ENCODE peak calls at places on chromosomes 2 and 18, in four cellular contexts. One of them, this sample, is unnamed.

GRCh38 chr2:112541315-112542122 is 746 bp upstream of the POLR1B start:
- DNase-seq in adrenal gland: peak
- DNase-seq in fibroblast of mammary gland: no peak
- DNase-seq in tibial nerve: no peak
- DNase-seq in this sample: peak

GRCh38 chr2:96907405-96908041 is 37.6 kb upstream of the SEMA4C start:
- DNase-seq in adrenal gland: peak
- DNase-seq in fibroblast of mammary gland: peak
- DNase-seq in tibial nerve: peak
- DNase-seq in this sample: peak

GRCh38 chr2:105249181-105249580 is 7.6 kb downstream of the GPR45 start:
- DNase-seq in adrenal gland: no peak
- DNase-seq in fibroblast of mammary gland: no peak
- DNase-seq in tibial nerve: no peak
- DNase-seq in this sample: peak

GRCh38 chr2:108492364-108492763 is 41.9 kb upstream of the LIMS1 start:
- DNase-seq in adrenal gland: peak
- DNase-seq in fibroblast of mammary gland: peak
- DNase-seq in tibial nerve: no peak
- DNase-seq in this sample: peak

GRCh38 chr2:48471048-48471474 is 58.9 kb upstream of the STON1 start:
- DNase-seq in adrenal gland: peak
- DNase-seq in fibroblast of mammary gland: peak
- DNase-seq in tibial nerve: peak
- DNase-seq in this sample: peak

GRCh38 chr2:113173563-113174368 is at the start of gene PSD4:
- DNase-seq in adrenal gland: peak
- DNase-seq in fibroblast of mammary gland: no peak
- DNase-seq in tibial nerve: no peak
- DNase-seq in this sample: no peak

GRCh38 chr18:57043241-57043640 is 103.6 kb upstream of the BOD1L2 start:
- DNase-seq in adrenal gland: no peak
- DNase-seq in fibroblast of mammary gland: no peak
- DNase-seq in tibial nerve: no peak
- DNase-seq in this sample: no peak

GRCh38 chr2:120323807-120324399 is 22.0 kb upstream of the INHBB start:
- DNase-seq in adrenal gland: no peak
- DNase-seq in fibroblast of mammary gland: no peak
- DNase-seq in tibial nerve: no peak
- DNase-seq in this sample: no peak

GRCh38 chr2:134120718-134121630 is 132.9 kb upstream of the MGAT5 start:
- DNase-seq in adrenal gland: peak
- DNase-seq in fibroblast of mammary gland: peak
- DNase-seq in tibial nerve: peak
- DNase-seq in this sample: peak

GRCh38 chr18:58593930-58594329 is 35.0 kb downstream of the ALPK2 start:
- DNase-seq in adrenal gland: no peak
- DNase-seq in fibroblast of mammary gland: peak
- DNase-seq in tibial nerve: no peak
- DNase-seq in this sample: peak

GRCh38 chr2:6865346-6866238 is at the start of gene CMPK2:
- DNase-seq in adrenal gland: peak
- DNase-seq in fibroblast of mammary gland: peak
- DNase-seq in tibial nerve: no peak
- DNase-seq in this sample: peak

GRCh38 chr2:175576875-175577274 is 395.4 kb upstream of the ATP5MC3 start:
- DNase-seq in adrenal gland: no peak
- DNase-seq in fibroblast of mammary gland: no peak
- DNase-seq in tibial nerve: no peak
- DNase-seq in this sample: no peak

GRCh38 chr2:239186958-239187357 is 213.9 kb downstream of the HDAC4 start:
- DNase-seq in adrenal gland: peak
- DNase-seq in fibroblast of mammary gland: no peak
- DNase-seq in tibial nerve: no peak
- DNase-seq in this sample: no peak

GRCh38 chr18:47108373-47108772 is 41.9 kb downstream of the HDHD2 start:
- DNase-seq in adrenal gland: no peak
- DNase-seq in fibroblast of mammary gland: no peak
- DNase-seq in tibial nerve: no peak
- DNase-seq in this sample: no peak

GRCh38 chr2:150606380-150607060 is 119.1 kb upstream of the RND3 start:
- DNase-seq in adrenal gland: no peak
- DNase-seq in fibroblast of mammary gland: no peak
- DNase-seq in tibial nerve: no peak
- DNase-seq in this sample: no peak

GRCh38 chr2:203594541-203594940 is 59.4 kb upstream of the RAPH1 start:
- DNase-seq in adrenal gland: no peak
- DNase-seq in fibroblast of mammary gland: peak
- DNase-seq in tibial nerve: no peak
- DNase-seq in this sample: peak

GRCh38 chr2:70531419-70532130 is 22.1 kb downstream of the TGFA start:
- DNase-seq in adrenal gland: no peak
- DNase-seq in fibroblast of mammary gland: no peak
- DNase-seq in tibial nerve: no peak
- DNase-seq in this sample: no peak

GRCh38 chr2:40488927-40489677 is 37.2 kb upstream of the SLC8A1 start:
- DNase-seq in adrenal gland: no peak
- DNase-seq in fibroblast of mammary gland: peak
- DNase-seq in tibial nerve: no peak
- DNase-seq in this sample: peak

GRCh38 chr2:134014196-134014960 is 239.5 kb upstream of the MGAT5 start:
- DNase-seq in adrenal gland: no peak
- DNase-seq in fibroblast of mammary gland: no peak
- DNase-seq in tibial nerve: no peak
- DNase-seq in this sample: no peak

GRCh38 chr2:178320011-178320410 is 125.7 kb downstream of the OSBPL6 start:
- DNase-seq in adrenal gland: no peak
- DNase-seq in fibroblast of mammary gland: no peak
- DNase-seq in tibial nerve: no peak
- DNase-seq in this sample: no peak

GRCh38 chr18:34847408-34847807 is 137.3 kb downstream of the DTNA start:
- DNase-seq in adrenal gland: no peak
- DNase-seq in fibroblast of mammary gland: no peak
- DNase-seq in tibial nerve: no peak
- DNase-seq in this sample: no peak

GRCh38 chr2:147492471-147492870 is 352.4 kb upstream of the ACVR2A start:
- DNase-seq in adrenal gland: no peak
- DNase-seq in fibroblast of mammary gland: no peak
- DNase-seq in tibial nerve: no peak
- DNase-seq in this sample: no peak

GRCh38 chr2:11967946-11968465 is 221.6 kb downstream of the LPIN1 start:
- DNase-seq in adrenal gland: peak
- DNase-seq in fibroblast of mammary gland: peak
- DNase-seq in tibial nerve: no peak
- DNase-seq in this sample: peak

GRCh38 chr18:46542545-46542944 is 114.5 kb downstream of the LOXHD1 start:
- DNase-seq in adrenal gland: no peak
- DNase-seq in fibroblast of mammary gland: peak
- DNase-seq in tibial nerve: no peak
- DNase-seq in this sample: peak

GRCh38 chr2:192146069-192147006 is 48.4 kb downstream of the TMEFF2 start:
- DNase-seq in adrenal gland: no peak
- DNase-seq in fibroblast of mammary gland: peak
- DNase-seq in tibial nerve: no peak
- DNase-seq in this sample: peak

GRCh38 chr2:222451270-222451674 is 26.9 kb downstream of the SGPP2 start:
- DNase-seq in adrenal gland: no peak
- DNase-seq in fibroblast of mammary gland: no peak
- DNase-seq in tibial nerve: no peak
- DNase-seq in this sample: no peak

GRCh38 chr18:78934003-78934402 is 45.6 kb upstream of the SALL3 start:
- DNase-seq in adrenal gland: no peak
- DNase-seq in fibroblast of mammary gland: no peak
- DNase-seq in tibial nerve: no peak
- DNase-seq in this sample: no peak

GRCh38 chr2:46751897-46752296 is 163.7 kb downstream of the MCFD2 start:
- DNase-seq in adrenal gland: no peak
- DNase-seq in fibroblast of mammary gland: no peak
- DNase-seq in tibial nerve: no peak
- DNase-seq in this sample: no peak

GRCh38 chr2:232361646-232362045 is 16.9 kb upstream of the ALPP start:
- DNase-seq in adrenal gland: no peak
- DNase-seq in fibroblast of mammary gland: peak
- DNase-seq in tibial nerve: no peak
- DNase-seq in this sample: no peak

GRCh38 chr2:194103941-194104655 is 1552.9 kb upstream of the SLC39A10 start:
- DNase-seq in adrenal gland: no peak
- DNase-seq in fibroblast of mammary gland: peak
- DNase-seq in tibial nerve: no peak
- DNase-seq in this sample: peak

GRCh38 chr2:84924173-84925106 is 19.0 kb downstream of the TMSB10 start:
- DNase-seq in adrenal gland: no peak
- DNase-seq in fibroblast of mammary gland: peak
- DNase-seq in tibial nerve: no peak
- DNase-seq in this sample: peak
- H3K4me3 ChIP-seq in adrenal gland: no peak
- H3K4me3 ChIP-seq in fibroblast of mammary gland: peak
- H3K4me3 ChIP-seq in tibial nerve: no peak
- H3K4me3 ChIP-seq in this sample: no peak

GRCh38 chr2:174544802-174545201 is 52.8 kb downstream of the WIPF1 start:
- DNase-seq in adrenal gland: no peak
- DNase-seq in fibroblast of mammary gland: no peak
- DNase-seq in tibial nerve: no peak
- DNase-seq in this sample: no peak

GRCh38 chr2:174545240-174545639 is 52.4 kb downstream of the WIPF1 start:
- DNase-seq in adrenal gland: no peak
- DNase-seq in fibroblast of mammary gland: no peak
- DNase-seq in tibial nerve: no peak
- DNase-seq in this sample: no peak

GRCh38 chr2:174551697-174552096 is 45.9 kb downstream of the WIPF1 start:
- DNase-seq in adrenal gland: no peak
- DNase-seq in fibroblast of mammary gland: no peak
- DNase-seq in tibial nerve: no peak
- DNase-seq in this sample: no peak

GRCh38 chr2:174544156-174544555 is 53.4 kb downstream of the WIPF1 start:
- DNase-seq in adrenal gland: no peak
- DNase-seq in fibroblast of mammary gland: no peak
- DNase-seq in tibial nerve: no peak
- DNase-seq in this sample: peak

GRCh38 chr2:174546519-174547506 is 50.8 kb downstream of the WIPF1 start:
- DNase-seq in adrenal gland: peak
- DNase-seq in fibroblast of mammary gland: peak
- DNase-seq in tibial nerve: peak
- DNase-seq in this sample: peak
- TF ChIP-seq CTCF in adrenal gland: peak
- TF ChIP-seq CTCF in fibroblast of mammary gland: peak
- TF ChIP-seq CTCF in tibial nerve: peak
- TF ChIP-seq CTCF in this sample: peak

DNA sequence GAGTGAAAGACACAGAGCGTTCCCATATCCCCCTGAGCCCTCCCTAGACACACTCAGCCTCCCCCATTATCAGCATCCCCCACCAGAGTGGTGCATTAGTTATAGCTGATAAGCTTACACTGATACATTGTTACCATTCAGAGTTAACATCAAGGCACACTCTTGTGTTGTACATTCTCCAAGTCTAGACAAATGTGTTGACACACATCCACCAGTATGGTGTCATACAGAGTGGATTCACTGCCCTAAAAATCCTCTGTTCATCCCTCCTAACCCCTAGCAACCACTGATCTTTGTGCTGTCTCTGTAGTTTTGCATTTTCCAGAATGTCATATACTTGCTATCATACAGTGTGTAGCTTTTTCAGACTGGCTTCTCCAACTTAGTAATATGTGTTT is 78.0 kb upstream of the RPL31 start:
- DNase-seq in adrenal gland: no peak
- DNase-seq in fibroblast of mammary gland: no peak
- DNase-seq in tibial nerve: no peak
- DNase-seq in this sample: peak
- H3K4me3 ChIP-seq in adrenal gland: no peak
- H3K4me3 ChIP-seq in fibroblast of mammary gland: no peak
- H3K4me3 ChIP-seq in tibial nerve: no peak
- H3K4me3 ChIP-seq in this sample: peak

GRCh38 chr2:211033765-211034164 is 477.4 kb downstream of the CPS1 start:
- DNase-seq in adrenal gland: no peak
- DNase-seq in fibroblast of mammary gland: peak
- DNase-seq in tibial nerve: no peak
- DNase-seq in this sample: peak

GRCh38 chr2:211035548-211036185 is 479.3 kb downstream of the CPS1 start:
- DNase-seq in adrenal gland: peak
- DNase-seq in fibroblast of mammary gland: peak
- DNase-seq in tibial nerve: peak
- DNase-seq in this sample: peak
- TF ChIP-seq CTCF in adrenal gland: peak
- TF ChIP-seq CTCF in fibroblast of mammary gland: peak
- TF ChIP-seq CTCF in tibial nerve: peak
- TF ChIP-seq CTCF in this sample: peak

GRCh38 chr2:13858626-13859025 is 773.9 kb upstream of the LRATD1 start:
- DNase-seq in adrenal gland: no peak
- DNase-seq in fibroblast of mammary gland: peak
- DNase-seq in tibial nerve: no peak
- DNase-seq in this sample: no peak
- H3K4me3 ChIP-seq in adrenal gland: no peak
- H3K4me3 ChIP-seq in fibroblast of mammary gland: no peak
- H3K4me3 ChIP-seq in tibial nerve: no peak
- H3K4me3 ChIP-seq in this sample: no peak

GRCh38 chr2:225556461-225556860 is 157.0 kb downstream of the NYAP2 start:
- DNase-seq in adrenal gland: no peak
- DNase-seq in fibroblast of mammary gland: no peak
- DNase-seq in tibial nerve: no peak
- DNase-seq in this sample: no peak
- TF ChIP-seq CTCF in adrenal gland: no peak
- TF ChIP-seq CTCF in fibroblast of mammary gland: peak
- TF ChIP-seq CTCF in tibial nerve: no peak
- TF ChIP-seq CTCF in this sample: no peak

DNA sequence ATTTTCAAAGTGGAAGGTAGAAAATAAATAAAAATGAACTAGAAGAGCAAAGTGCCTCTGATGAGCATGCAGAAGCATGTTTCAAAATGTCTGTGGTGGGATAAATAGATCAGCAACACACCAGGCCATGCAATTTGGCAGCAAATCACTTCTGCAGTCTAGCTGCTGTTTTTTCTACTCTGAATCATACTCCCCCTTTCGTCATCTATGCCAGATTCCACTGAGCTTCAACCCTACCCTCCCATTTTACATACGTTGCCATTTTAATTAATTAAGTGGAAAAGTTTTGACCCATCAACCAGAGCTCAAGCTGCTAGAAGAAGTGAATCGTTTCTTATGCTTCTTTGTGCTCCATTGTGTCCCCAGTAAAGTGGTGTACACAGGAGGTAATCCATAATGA is 79.3 kb downstream of the NRXN1 start:
- DNase-seq in adrenal gland: no peak
- DNase-seq in fibroblast of mammary gland: peak
- DNase-seq in tibial nerve: no peak
- DNase-seq in this sample: peak
- H3K4me3 ChIP-seq in adrenal gland: no peak
- H3K4me3 ChIP-seq in fibroblast of mammary gland: no peak
- H3K4me3 ChIP-seq in tibial nerve: no peak
- H3K4me3 ChIP-seq in this sample: no peak

This sample was measured in fibroblast of pulmonary artery.